ENCODE peak calls at places on chromosomes 2 and 18, in four cellular contexts. Z is left ventricle myocardium inferior; H is HT1080; Q is activated effector memory CD4-positive, alpha-beta T cell treated with anti-CD3 and anti-CD28 coated beads, Interleukin-2, amount 50 U/mL, for 16 hours. A is an unnamed sample.

GRCh38 chr2:129240061-129240460 is 739.4 kb upstream of the RAB6C start:
- DNase-seq in Z (no peak), H (no peak), Q (no peak), A (no peak)

GRCh38 chr2:231241755-231242507 is 43.5 kb downstream of the ARMC9 start:
- DNase-seq in Z (no peak), Q (no peak), H (no peak), A (peak)

GRCh38 chr18:7388752-7389151 is 157.9 kb downstream of the LRRC30 start:
- DNase-seq in H (no peak), Q (no peak), Z (no peak), A (no peak)

GRCh38 chr2:21687589-21687988 is 563.8 kb downstream of the TDRD15 start:
- DNase-seq in H (no peak), Q (no peak), Z (no peak), A (no peak)

GRCh38 chr2:230348792-230349191 is 21.8 kb downstream of the SP140L start:
- DNase-seq in H (no peak), Q (no peak), Z (no peak), A (no peak)

GRCh38 chr18:50192903-50193795 is 1.8 kb downstream of the MYO5B start:
- DNase-seq in Q (no peak), H (no peak), Z (no peak), A (no peak)

GRCh38 chr2:189519631-189520387 is 60.8 kb downstream of the SLC40A1 start:
- DNase-seq in Z (no peak), H (no peak), Q (no peak), A (no peak)

GRCh38 chr2:54073796-54074195 is 41.6 kb upstream of the ACYP2 start:
- DNase-seq in Z (no peak), Q (no peak), H (peak), A (no peak)

GRCh38 chr2:203412555-203413331 is 84.5 kb downstream of the ABI2 start:
- DNase-seq in Z (peak), H (no peak), Q (no peak), A (no peak)

GRCh38 chr2:238789317-238789806 is 58.5 kb upstream of the TWIST2 start:
- DNase-seq in Z (no peak), Q (no peak), H (no peak), A (no peak)

GRCh38 chr2:56185101-56185581 is 1.4 kb downstream of the CCDC85A start:
- DNase-seq in Q (no peak), Z (peak), H (peak), A (peak)